ENCODE peak calls at places on chromosomes 1 and 21, in eight cellular contexts. Q, C, M, T, K, Z, D and H are unnamed samples.

GRCh38 chr1:113242481-113242880 is 147.8 kb upstream of the MAGI3 start:
- DNase-seq in Z (no peak), C (no peak), D (no peak), K (no peak), M (no peak), Q (peak), T (no peak), H (no peak)

GRCh38 chr1:34983700-34984355 is 1.3 kb downstream of the TMEM35B start:
- DNase-seq in C (no peak), Q (no peak), K (no peak), T (peak), Z (no peak), M (no peak), D (no peak), H (no peak)

GRCh38 chr1:210447456-210448057 is 118.9 kb downstream of the HHAT start:
- DNase-seq in D (no peak), K (no peak), C (no peak), T (no peak), M (no peak), Z (no peak), Q (no peak), H (no peak)

GRCh38 chr1:66750578-66750977 is 1.7 kb upstream of the DYNLT5 start:
- DNase-seq in Z (no peak), T (no peak), Q (no peak), C (no peak), K (no peak), M (no peak), D (no peak), H (no peak)

GRCh38 chr1:91877574-91878208 is 8.3 kb downstream of the TGFBR3 start:
- DNase-seq in M (no peak), D (no peak), K (no peak), C (no peak), Q (no peak), Z (no peak), T (peak), H (no peak)

GRCh38 chr21:41367598-41368360 is 6.0 kb downstream of the MX2 start:
- DNase-seq in T (no peak), D (no peak), Q (peak), K (no peak), Z (no peak), C (no peak), M (no peak), H (no peak)

GRCh38 chr21:43208561-43209332 is 39.9 kb downstream of the CRYAA start:
- DNase-seq in M (peak), D (no peak), K (no peak), Z (no peak), Q (no peak), C (peak), T (no peak), H (peak)

GRCh38 chr21:44911384-44912157 is 9.1 kb downstream of the ITGB2 start:
- DNase-seq in Z (no peak), Q (peak), K (no peak), C (peak), T (no peak), D (peak), M (peak), H (no peak)

GRCh38 chr1:56376188-56376984 is 203.0 kb downstream of the PLPP3 start:
- DNase-seq in Z (peak), K (peak), Q (no peak), M (peak), T (peak), C (peak), D (peak), H (peak)

GRCh38 chr1:32871364-32872188 is 864 bp upstream of the FNDC5 start:
- DNase-seq in Q (no peak), K (peak), C (peak), Z (no peak), T (no peak), M (no peak), D (no peak), H (no peak)

GRCh38 chr1:13675222-13675621 is 24.8 kb upstream of the PRDM2 start:
- DNase-seq in C (no peak), Q (no peak), M (no peak), T (no peak), Z (no peak), D (no peak), K (no peak), H (no peak)

GRCh38 chr1:155636397-155637153 is 26.6 kb downstream of the MSTO1 start:
- DNase-seq in C (no peak), M (no peak), D (no peak), T (no peak), Z (no peak), Q (no peak), K (no peak), H (no peak)

GRCh38 chr21:28111151-28111619 is 881.5 kb downstream of the LTN1 start:
- DNase-seq in Q (no peak), D (peak), K (no peak), T (peak), M (peak), Z (no peak), C (no peak), H (no peak)

GRCh38 chr1:154614887-154615286 is 6.9 kb upstream of the ADAR start:
- DNase-seq in Q (no peak), C (no peak), D (no peak), K (peak), T (no peak), Z (no peak), M (no peak), H (no peak)

GRCh38 chr1:86822463-86822862 is 91.5 kb downstream of the SELENOF start:
- DNase-seq in M (no peak), C (no peak), T (no peak), K (no peak), D (no peak), Q (no peak), Z (no peak), H (no peak)

GRCh38 chr1:71522721-71523120 is 441.9 kb upstream of the ZRANB2 start:
- DNase-seq in Z (no peak), K (no peak), T (no peak), D (no peak), Q (no peak), C (no peak), M (no peak), H (no peak)

GRCh38 chr1:178713270-178713669 is 11.8 kb upstream of the RALGPS2 start:
- DNase-seq in K (no peak), Z (no peak), C (no peak), M (no peak), T (no peak), Q (no peak), D (no peak), H (no peak)

GRCh38 chr1:151166506-151166956 is 587 bp downstream of the SCNM1 start:
- DNase-seq in Q (no peak), K (peak), T (peak), C (no peak), Z (no peak), M (no peak), D (no peak), H (no peak)

GRCh38 chr1:198893763-198894444 is 255.1 kb downstream of the PTPRC start:
- DNase-seq in T (no peak), M (no peak), K (no peak), Z (no peak), D (no peak), Q (no peak), C (no peak), H (no peak)

GRCh38 chr1:75765697-75766355 is 20.2 kb upstream of the RABGGTB start:
- DNase-seq in M (no peak), T (peak), Z (no peak), Q (no peak), K (no peak), D (no peak), C (no peak), H (no peak)

GRCh38 chr1:22689505-22689904 is 21.1 kb upstream of the EPHB2 start:
- DNase-seq in T (peak), Q (peak), K (no peak), Z (no peak), C (no peak), M (no peak), D (no peak), H (no peak)

GRCh38 chr21:42038393-42038792 is 28.2 kb upstream of the ZBTB21 start:
- DNase-seq in Q (peak), C (no peak), D (no peak), M (no peak), Z (no peak), T (no peak), K (no peak), H (no peak)

GRCh38 chr1:200005160-200005559 is 22.4 kb upstream of the NR5A2 start:
- DNase-seq in C (no peak), M (no peak), Z (no peak), K (no peak), T (peak), Q (no peak), D (no peak), H (no peak)

GRCh38 chr21:14755086-14755485 is 209.0 kb upstream of the SAMSN1 start:
- DNase-seq in Q (no peak), T (no peak), D (no peak), C (no peak), M (no peak), K (no peak), Z (no peak), H (no peak)

GRCh38 chr1:186236921-186237320 is 138.1 kb downstream of the TPR start:
- DNase-seq in T (peak), C (no peak), Z (no peak), K (no peak), D (no peak), M (no peak), Q (no peak), H (no peak)
- H3K27ac ChIP-seq in T (no peak), C (no peak), Z (no peak), K (no peak), D (no peak), M (no peak), Q (no peak), H (no peak)

GRCh38 chr1:3430406-3430805 is 24.1 kb upstream of the ARHGEF16 start:
- DNase-seq in T (no peak), Q (no peak), D (no peak), M (no peak), Z (no peak), C (no peak), K (no peak), H (no peak)

GRCh38 chr1:3431686-3432085 is 22.8 kb upstream of the ARHGEF16 start:
- DNase-seq in C (no peak), K (no peak), M (peak), T (no peak), D (no peak), Z (no peak), Q (no peak), H (no peak)

GRCh38 chr1:3430820-3431219 is 23.6 kb upstream of the ARHGEF16 start:
- DNase-seq in Z (no peak), Q (no peak), D (no peak), K (no peak), M (peak), T (no peak), C (no peak), H (no peak)

GRCh38 chr1:3432306-3432705 is 22.2 kb upstream of the ARHGEF16 start:
- DNase-seq in Q (no peak), D (no peak), T (no peak), M (peak), Z (no peak), K (no peak), C (no peak), H (no peak)

DNA sequence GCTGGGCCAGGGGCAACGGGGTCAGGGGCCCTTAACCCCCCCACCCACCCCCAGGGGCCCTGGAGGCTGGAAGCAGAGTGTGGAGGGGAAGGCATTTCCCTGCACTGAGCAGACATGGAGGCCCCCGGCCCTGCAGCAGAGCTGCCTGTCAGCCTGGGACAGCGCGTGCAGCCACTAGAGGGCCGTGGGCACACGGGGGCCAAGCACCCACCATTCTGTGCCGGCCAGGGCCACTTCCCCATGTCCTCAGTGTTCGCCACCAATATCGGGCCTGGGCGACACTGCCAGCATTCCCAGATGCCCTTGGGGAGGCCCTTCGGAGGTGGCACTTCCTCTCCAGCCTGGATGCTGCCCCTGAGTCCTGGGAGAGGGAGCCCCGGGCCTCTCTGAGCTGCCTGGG is 23.2 kb upstream of the ARHGEF16 start:
- DNase-seq in M (peak), D (no peak), Q (no peak), Z (no peak), T (no peak), C (no peak), K (peak), H (no peak)
- TF ChIP-seq CTCF in M (no peak), D (peak), Q (no peak), Z (peak), T (peak), C (no peak), K (peak), H (no peak)

GRCh38 chr1:42788021-42788420 is 3.2 kb downstream of the TMEM269 start:
- DNase-seq in T (no peak), K (no peak), Q (no peak), C (no peak), D (no peak), M (no peak), Z (no peak), H (no peak)

GRCh38 chr1:42784547-42784945 is 245 bp upstream of the TMEM269 start:
- DNase-seq in M (no peak), Q (no peak), Z (no peak), T (no peak), K (peak), C (no peak), D (no peak), H (no peak)

GRCh38 chr1:42783092-42783491 is 1.7 kb upstream of the TMEM269 start:
- DNase-seq in T (no peak), Q (no peak), M (no peak), K (no peak), D (no peak), C (no peak), Z (no peak), H (no peak)

GRCh38 chr1:42784946-42785693 is at the start of gene TMEM269:
- DNase-seq in T (no peak), C (peak), Q (peak), Z (no peak), M (no peak), D (no peak), K (peak), H (no peak)

GRCh38 chr1:42786097-42786496 is 1.3 kb downstream of the TMEM269 start:
- DNase-seq in M (no peak), Z (no peak), T (no peak), C (no peak), K (no peak), Q (no peak), D (no peak), H (no peak)
- H3K4me3 ChIP-seq in M (no peak), Z (no peak), T (no peak), C (no peak), K (peak), Q (no peak), D (no peak), H (no peak)

GRCh38 chr1:204336642-204337041 is 23.1 kb downstream of the PLEKHA6 start:
- DNase-seq in T (no peak), C (no peak), K (peak), Q (peak), D (no peak), M (no peak), Z (no peak), H (no peak)
- H3K27ac ChIP-seq in T (no peak), C (no peak), K (peak), Q (no peak), D (no peak), M (no peak), Z (no peak), H (no peak)

GRCh38 chr1:9069324-9070100 is at the start of gene SLC2A5:
- DNase-seq in C (no peak), K (no peak), Q (peak), M (peak), T (no peak), Z (no peak), D (no peak), H (no peak)

GRCh38 chr1:9065213-9065751 is 4.2 kb downstream of the SLC2A5 start:
- DNase-seq in Q (no peak), D (no peak), T (no peak), K (no peak), Z (no peak), M (no peak), C (no peak), H (no peak)

GRCh38 chr1:9068971-9069323 is 488 bp downstream of the SLC2A5 start:
- DNase-seq in M (no peak), Q (no peak), T (no peak), C (no peak), Z (no peak), D (no peak), K (no peak), H (no peak)

GRCh38 chr1:9070421-9071015 is 1.1 kb upstream of the SLC2A5 start:
- DNase-seq in C (no peak), Q (no peak), T (no peak), Z (no peak), M (no peak), K (no peak), D (no peak), H (no peak)

GRCh38 chr1:9066945-9067807 is 2.3 kb downstream of the SLC2A5 start:
- DNase-seq in Z (no peak), Q (no peak), D (peak), M (peak), T (peak), C (no peak), K (no peak), H (no peak)
- TF ChIP-seq CTCF in Z (no peak), Q (no peak), D (no peak), M (no peak), T (peak), C (no peak), K (no peak), H (no peak)

GRCh38 chr1:185318431-185319151 is 1.5 kb upstream of the IVNS1ABP start:
- DNase-seq in Z (no peak), K (no peak), C (no peak), Q (no peak), M (no peak), D (no peak), T (no peak), H (no peak)
- H3K4me3 ChIP-seq in Z (no peak), K (peak), C (no peak), Q (no peak), M (no peak), D (peak), T (no peak), H (no peak)

DNA sequence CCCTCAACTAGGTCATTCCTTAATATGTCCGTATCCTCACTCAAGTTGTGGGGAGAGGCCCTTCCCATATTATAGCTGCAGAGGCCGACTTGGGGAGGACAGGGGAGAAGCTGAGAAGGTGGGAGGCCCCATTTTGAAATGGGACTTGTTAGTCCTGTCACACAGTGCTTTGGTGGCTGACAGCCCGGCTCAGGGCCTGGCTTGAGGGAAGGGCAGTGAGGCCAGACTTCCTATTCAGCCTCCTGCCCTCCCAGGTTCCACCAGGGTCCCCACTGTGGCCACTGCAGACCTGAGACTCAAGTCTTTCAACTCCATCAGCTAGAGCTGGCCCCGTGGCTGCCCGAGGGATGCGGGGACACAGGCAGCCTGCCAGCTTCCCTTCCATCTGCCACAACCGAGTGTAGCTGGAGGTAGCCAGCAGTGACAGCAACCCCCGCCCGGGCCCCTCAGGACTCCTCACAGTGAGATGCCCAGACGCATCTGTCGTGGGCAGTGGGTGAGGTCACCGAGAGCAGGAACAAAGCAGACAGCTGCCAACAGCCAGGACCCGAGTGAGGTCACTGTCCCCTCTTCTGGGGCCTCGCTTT is 36.9 kb downstream of the SIM2 start:
- DNase-seq in T (no peak), Z (no peak), Q (no peak), D (no peak), M (no peak), C (peak), K (no peak), H (no peak)
- H3K27ac ChIP-seq in T (no peak), Z (no peak), Q (no peak), D (no peak), M (no peak), C (no peak), K (no peak), H (no peak)

GRCh38 chr1:54542962-54543539 is 5.0 kb upstream of the ACOT11 start:
- DNase-seq in Q (no peak), M (no peak), D (no peak), T (peak), C (no peak), Z (no peak), K (peak), H (no peak)

GRCh38 chr1:54545916-54546635 is 2.0 kb upstream of the ACOT11 start:
- DNase-seq in K (no peak), Q (no peak), C (no peak), D (no peak), Z (no peak), T (no peak), M (no peak), H (no peak)

GRCh38 chr1:54543729-54544496 is 4.1 kb upstream of the ACOT11 start:
- DNase-seq in Q (no peak), K (no peak), M (no peak), C (no peak), D (no peak), T (peak), Z (no peak), H (no peak)

GRCh38 chr1:54540891-54541290 is 7.1 kb upstream of the ACOT11 start:
- DNase-seq in Q (no peak), T (no peak), Z (no peak), C (no peak), D (no peak), M (no peak), K (no peak), H (no peak)

GRCh38 chr1:54542120-54542961 is 5.7 kb upstream of the ACOT11 start:
- DNase-seq in K (peak), Q (peak), C (peak), M (peak), D (peak), Z (peak), T (peak), H (peak)
- TF ChIP-seq CTCF in K (no peak), Q (no peak), C (peak), M (no peak), D (no peak), Z (no peak), T (peak), H (no peak)